ENCODE peak calls at places on chromosomes 2 and 18, in nine cellular contexts. One of them, this sample, is unnamed.

GRCh38 chr2:27807476-27807875 is 36.0 kb downstream of the MRPL33 start:
- DNase-seq in fibroblast of lung: peak; percentile 30
- DNase-seq in A549: no peak
- DNase-seq in body of pancreas: peak; percentile 31
- DNase-seq in CD8-positive, alpha-beta T cell: peak; percentile 11
- DNase-seq in heart left ventricle: no peak
- DNase-seq in left ventricle myocardium inferior: no peak
- DNase-seq in HCT116: peak; percentile 19
- DNase-seq in neural progenitor cell: peak; percentile 53
- DNase-seq in this sample: no peak

GRCh38 chr2:223995569-223995968 is 38.3 kb downstream of the MRPL44 start:
- DNase-seq in fibroblast of lung: peak; percentile 75
- DNase-seq in A549: no peak
- DNase-seq in body of pancreas: no peak
- DNase-seq in CD8-positive, alpha-beta T cell: no peak
- DNase-seq in heart left ventricle: no peak
- DNase-seq in left ventricle myocardium inferior: no peak
- DNase-seq in HCT116: peak; percentile 56
- DNase-seq in neural progenitor cell: no peak
- DNase-seq in this sample: no peak

GRCh38 chr18:8801263-8801901 is 96.0 kb downstream of the MTCL1 start:
- DNase-seq in fibroblast of lung: peak; percentile 94
- DNase-seq in A549: no peak
- DNase-seq in body of pancreas: no peak
- DNase-seq in CD8-positive, alpha-beta T cell: no peak
- DNase-seq in heart left ventricle: no peak
- DNase-seq in left ventricle myocardium inferior: no peak
- DNase-seq in HCT116: no peak
- DNase-seq in neural progenitor cell: no peak
- DNase-seq in this sample: no peak

GRCh38 chr18:37611623-37612279 is 46.2 kb upstream of the CELF4 start:
- DNase-seq in fibroblast of lung: no peak
- DNase-seq in A549: no peak
- DNase-seq in body of pancreas: no peak
- DNase-seq in CD8-positive, alpha-beta T cell: no peak
- DNase-seq in heart left ventricle: no peak
- DNase-seq in left ventricle myocardium inferior: no peak
- DNase-seq in HCT116: no peak
- DNase-seq in neural progenitor cell: no peak
- DNase-seq in this sample: no peak

GRCh38 chr2:104004818-104005217 is 849.1 kb upstream of the POU3F3 start:
- DNase-seq in fibroblast of lung: no peak
- DNase-seq in A549: no peak
- DNase-seq in body of pancreas: no peak
- DNase-seq in CD8-positive, alpha-beta T cell: no peak
- DNase-seq in heart left ventricle: no peak
- DNase-seq in left ventricle myocardium inferior: no peak
- DNase-seq in HCT116: no peak
- DNase-seq in neural progenitor cell: no peak
- DNase-seq in this sample: no peak

GRCh38 chr2:61268249-61268648 is 106.3 kb downstream of the C2orf74 start:
- DNase-seq in fibroblast of lung: no peak
- DNase-seq in A549: no peak
- DNase-seq in body of pancreas: no peak
- DNase-seq in CD8-positive, alpha-beta T cell: no peak
- DNase-seq in heart left ventricle: no peak
- DNase-seq in left ventricle myocardium inferior: no peak
- DNase-seq in HCT116: no peak
- DNase-seq in neural progenitor cell: no peak
- DNase-seq in this sample: no peak

GRCh38 chr2:29013046-29013780 is 32.1 kb downstream of the TOGARAM2 start:
- DNase-seq in fibroblast of lung: peak; percentile 33
- DNase-seq in A549: no peak
- DNase-seq in body of pancreas: no peak
- DNase-seq in CD8-positive, alpha-beta T cell: no peak
- DNase-seq in heart left ventricle: no peak
- DNase-seq in left ventricle myocardium inferior: no peak
- DNase-seq in HCT116: no peak
- DNase-seq in neural progenitor cell: no peak
- DNase-seq in this sample: no peak

GRCh38 chr2:239263937-239264837 is 136.6 kb downstream of the HDAC4 start:
- DNase-seq in fibroblast of lung: peak; percentile 77
- DNase-seq in A549: no peak
- DNase-seq in body of pancreas: no peak
- DNase-seq in CD8-positive, alpha-beta T cell: peak; percentile 41
- DNase-seq in heart left ventricle: no peak
- DNase-seq in left ventricle myocardium inferior: no peak
- DNase-seq in HCT116: no peak
- DNase-seq in neural progenitor cell: no peak
- DNase-seq in this sample: peak; percentile 72

GRCh38 chr2:10584843-10585475 is 104.8 kb downstream of the NOL10 start:
- DNase-seq in fibroblast of lung: peak; percentile 38
- DNase-seq in A549: peak; percentile 90
- DNase-seq in body of pancreas: no peak
- DNase-seq in CD8-positive, alpha-beta T cell: no peak
- DNase-seq in heart left ventricle: no peak
- DNase-seq in left ventricle myocardium inferior: no peak
- DNase-seq in HCT116: no peak
- DNase-seq in neural progenitor cell: no peak
- DNase-seq in this sample: no peak

GRCh38 chr2:240795916-240796510 is 24.0 kb downstream of the KIF1A start:
- DNase-seq in fibroblast of lung: no peak
- DNase-seq in A549: no peak
- DNase-seq in body of pancreas: no peak
- DNase-seq in CD8-positive, alpha-beta T cell: no peak
- DNase-seq in heart left ventricle: no peak
- DNase-seq in left ventricle myocardium inferior: peak; percentile 9
- DNase-seq in HCT116: no peak
- DNase-seq in neural progenitor cell: no peak
- DNase-seq in this sample: no peak

GRCh38 chr2:77443076-77443475 is 79.1 kb downstream of the LRRTM4 start:
- DNase-seq in fibroblast of lung: peak; percentile 23
- DNase-seq in A549: no peak
- DNase-seq in body of pancreas: no peak
- DNase-seq in CD8-positive, alpha-beta T cell: no peak
- DNase-seq in heart left ventricle: no peak
- DNase-seq in left ventricle myocardium inferior: no peak
- DNase-seq in HCT116: no peak
- DNase-seq in neural progenitor cell: no peak
- DNase-seq in this sample: no peak

GRCh38 chr2:164922119-164922518 is 33.2 kb downstream of the SLC38A11 start:
- DNase-seq in fibroblast of lung: peak; percentile 7
- DNase-seq in A549: no peak
- DNase-seq in body of pancreas: no peak
- DNase-seq in CD8-positive, alpha-beta T cell: no peak
- DNase-seq in heart left ventricle: no peak
- DNase-seq in left ventricle myocardium inferior: no peak
- DNase-seq in HCT116: no peak
- DNase-seq in neural progenitor cell: no peak
- DNase-seq in this sample: no peak

GRCh38 chr2:32977228-32977758 is 30.5 kb downstream of the LTBP1 start:
- DNase-seq in fibroblast of lung: peak; percentile 43
- DNase-seq in A549: no peak
- DNase-seq in body of pancreas: peak; percentile 92
- DNase-seq in CD8-positive, alpha-beta T cell: no peak
- DNase-seq in heart left ventricle: peak; percentile 81
- DNase-seq in left ventricle myocardium inferior: peak; percentile 86
- DNase-seq in HCT116: peak; percentile 26
- DNase-seq in neural progenitor cell: no peak
- DNase-seq in this sample: no peak

GRCh38 chr18:64253900-64254299 is 105.0 kb upstream of the LINC00305 start:
- DNase-seq in fibroblast of lung: no peak
- DNase-seq in A549: no peak
- DNase-seq in body of pancreas: no peak
- DNase-seq in CD8-positive, alpha-beta T cell: no peak
- DNase-seq in heart left ventricle: no peak
- DNase-seq in left ventricle myocardium inferior: no peak
- DNase-seq in HCT116: no peak
- DNase-seq in neural progenitor cell: no peak
- DNase-seq in this sample: no peak

GRCh38 chr18:78521136-78521535 is 458.5 kb upstream of the SALL3 start:
- DNase-seq in fibroblast of lung: no peak
- DNase-seq in A549: no peak
- DNase-seq in body of pancreas: no peak
- DNase-seq in CD8-positive, alpha-beta T cell: no peak
- DNase-seq in heart left ventricle: no peak
- DNase-seq in left ventricle myocardium inferior: no peak
- DNase-seq in HCT116: no peak
- DNase-seq in neural progenitor cell: no peak
- DNase-seq in this sample: no peak

GRCh38 chr2:104406273-104406726 is 447.6 kb upstream of the POU3F3 start:
- DNase-seq in fibroblast of lung: no peak
- DNase-seq in A549: no peak
- DNase-seq in body of pancreas: peak; percentile 23
- DNase-seq in CD8-positive, alpha-beta T cell: no peak
- DNase-seq in heart left ventricle: no peak
- DNase-seq in left ventricle myocardium inferior: no peak
- DNase-seq in HCT116: no peak
- DNase-seq in neural progenitor cell: peak; percentile 3
- DNase-seq in this sample: no peak

GRCh38 chr2:169584005-169584877 is at the start of gene PPIG:
- DNase-seq in fibroblast of lung: peak; percentile 92
- DNase-seq in A549: peak; percentile 83
- DNase-seq in body of pancreas: peak; percentile 88
- DNase-seq in CD8-positive, alpha-beta T cell: peak; percentile 86
- DNase-seq in heart left ventricle: peak; percentile 91
- DNase-seq in left ventricle myocardium inferior: peak; percentile 90
- DNase-seq in HCT116: peak; percentile 88
- DNase-seq in neural progenitor cell: peak; percentile 91
- DNase-seq in this sample: peak; percentile 92

GRCh38 chr18:79300382-79300781 is 95.3 kb upstream of the NFATC1 start:
- DNase-seq in fibroblast of lung: no peak
- DNase-seq in A549: no peak
- DNase-seq in body of pancreas: no peak
- DNase-seq in CD8-positive, alpha-beta T cell: no peak
- DNase-seq in heart left ventricle: no peak
- DNase-seq in left ventricle myocardium inferior: no peak
- DNase-seq in HCT116: no peak
- DNase-seq in neural progenitor cell: no peak
- DNase-seq in this sample: no peak

GRCh38 chr2:207796585-207797350 is 27.1 kb upstream of the FZD5 start:
- DNase-seq in fibroblast of lung: peak; percentile 31
- DNase-seq in A549: no peak
- DNase-seq in body of pancreas: no peak
- DNase-seq in CD8-positive, alpha-beta T cell: no peak
- DNase-seq in heart left ventricle: peak; percentile 29
- DNase-seq in left ventricle myocardium inferior: no peak
- DNase-seq in HCT116: no peak
- DNase-seq in neural progenitor cell: peak; percentile 64
- DNase-seq in this sample: no peak

GRCh38 chr18:49161627-49162026 is 210.9 kb upstream of the SMAD7 start:
- DNase-seq in fibroblast of lung: peak; percentile 43
- DNase-seq in A549: no peak
- DNase-seq in body of pancreas: no peak
- DNase-seq in CD8-positive, alpha-beta T cell: no peak
- DNase-seq in heart left ventricle: no peak
- DNase-seq in left ventricle myocardium inferior: no peak
- DNase-seq in HCT116: no peak
- DNase-seq in neural progenitor cell: no peak
- DNase-seq in this sample: no peak

DNA sequence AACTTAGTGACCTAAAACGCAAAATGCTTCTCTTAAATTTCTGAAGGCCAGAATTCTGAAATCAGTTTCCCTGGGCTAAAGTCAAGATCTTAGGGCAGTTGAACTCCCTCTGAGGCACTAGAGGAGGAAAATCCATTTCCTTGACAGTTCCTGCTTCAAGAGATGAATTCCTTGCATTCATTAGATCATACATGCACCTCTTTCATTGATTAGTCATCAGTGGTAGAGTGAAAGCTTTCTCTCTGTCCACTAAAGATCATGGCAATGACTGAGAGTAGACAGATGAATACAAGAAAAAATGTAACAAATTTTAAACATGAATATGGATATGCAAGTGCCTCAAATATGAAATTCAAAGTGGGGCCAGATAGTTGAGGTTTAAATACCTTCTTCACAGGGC is 693.4 kb upstream of the TMEFF2 start:
- DNase-seq in fibroblast of lung: no peak
- DNase-seq in A549: no peak
- DNase-seq in body of pancreas: no peak
- DNase-seq in CD8-positive, alpha-beta T cell: no peak
- DNase-seq in heart left ventricle: no peak
- DNase-seq in left ventricle myocardium inferior: no peak
- DNase-seq in HCT116: no peak
- DNase-seq in neural progenitor cell: no peak
- DNase-seq in this sample: no peak
- TF ChIP-seq CTCF in fibroblast of lung: no peak
- TF ChIP-seq CTCF in A549: no peak
- TF ChIP-seq CTCF in body of pancreas: no peak
- TF ChIP-seq CTCF in CD8-positive, alpha-beta T cell: no peak
- TF ChIP-seq CTCF in heart left ventricle: no peak
- TF ChIP-seq CTCF in left ventricle myocardium inferior: no peak
- TF ChIP-seq CTCF in HCT116: no peak
- TF ChIP-seq CTCF in neural progenitor cell: no peak
- TF ChIP-seq CTCF in this sample: no peak

GRCh38 chr2:108960006-108960405 is 29.0 kb downstream of the EDAR start:
- DNase-seq in fibroblast of lung: no peak
- DNase-seq in A549: no peak
- DNase-seq in body of pancreas: no peak
- DNase-seq in CD8-positive, alpha-beta T cell: no peak
- DNase-seq in heart left ventricle: no peak
- DNase-seq in left ventricle myocardium inferior: no peak
- DNase-seq in HCT116: no peak
- DNase-seq in neural progenitor cell: no peak
- DNase-seq in this sample: no peak
- H3K27ac ChIP-seq in fibroblast of lung: no peak overlapping the region
- H3K27ac ChIP-seq in A549: no peak overlapping the region
- H3K27ac ChIP-seq in body of pancreas: no peak overlapping the region
- H3K27ac ChIP-seq in CD8-positive, alpha-beta T cell: no peak overlapping the region
- H3K27ac ChIP-seq in heart left ventricle: no peak overlapping the region
- H3K27ac ChIP-seq in left ventricle myocardium inferior: no peak overlapping the region
- H3K27ac ChIP-seq in HCT116: no peak overlapping the region
- H3K27ac ChIP-seq in neural progenitor cell: no peak overlapping the region
- H3K27ac ChIP-seq in this sample: no peak overlapping the region

GRCh38 chr2:236176417-236176816 is 8.2 kb upstream of the GBX2 start:
- DNase-seq in fibroblast of lung: peak; percentile 31
- DNase-seq in A549: peak; percentile 80
- DNase-seq in body of pancreas: no peak
- DNase-seq in CD8-positive, alpha-beta T cell: no peak
- DNase-seq in heart left ventricle: no peak
- DNase-seq in left ventricle myocardium inferior: no peak
- DNase-seq in HCT116: no peak
- DNase-seq in neural progenitor cell: peak; percentile 79
- DNase-seq in this sample: peak; percentile 45
- TF ChIP-seq CTCF in fibroblast of lung: peak; percentile 57
- TF ChIP-seq CTCF in A549: peak; percentile 74
- TF ChIP-seq CTCF in body of pancreas: peak; percentile 28
- TF ChIP-seq CTCF in CD8-positive, alpha-beta T cell: no peak
- TF ChIP-seq CTCF in heart left ventricle: peak; percentile 51
- TF ChIP-seq CTCF in left ventricle myocardium inferior: peak; percentile 51
- TF ChIP-seq CTCF in HCT116: peak; percentile 54
- TF ChIP-seq CTCF in neural progenitor cell: peak; percentile 85
- TF ChIP-seq CTCF in this sample: no peak

DNA sequence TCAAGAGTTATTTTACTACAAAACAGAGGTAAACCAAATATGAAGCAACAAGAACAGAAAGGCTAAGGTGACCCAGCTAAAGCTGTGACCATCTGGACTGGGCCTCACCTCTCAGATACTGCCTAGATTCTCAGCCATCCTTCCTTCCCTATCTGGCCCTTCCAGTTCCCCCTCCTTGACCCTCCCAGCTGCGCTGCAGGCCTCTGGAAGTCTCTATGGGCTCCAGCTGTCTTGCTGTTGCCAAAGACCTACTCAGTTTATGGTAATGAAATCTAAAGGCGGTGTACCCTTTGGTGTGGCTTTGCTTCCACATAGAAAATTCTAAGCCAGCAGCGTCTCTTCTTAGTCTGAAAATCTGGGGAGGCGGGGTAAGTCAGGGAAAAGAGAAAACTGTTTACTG is 55.7 kb downstream of the ARHGEF33 start:
- DNase-seq in fibroblast of lung: no peak
- DNase-seq in A549: no peak
- DNase-seq in body of pancreas: no peak
- DNase-seq in CD8-positive, alpha-beta T cell: no peak
- DNase-seq in heart left ventricle: no peak
- DNase-seq in left ventricle myocardium inferior: no peak
- DNase-seq in HCT116: no peak
- DNase-seq in neural progenitor cell: no peak
- DNase-seq in this sample: no peak
- H3K27ac ChIP-seq in fibroblast of lung: no peak overlapping the region
- H3K27ac ChIP-seq in A549: no peak overlapping the region
- H3K27ac ChIP-seq in body of pancreas: no peak overlapping the region
- H3K27ac ChIP-seq in CD8-positive, alpha-beta T cell: no peak overlapping the region
- H3K27ac ChIP-seq in heart left ventricle: no peak overlapping the region
- H3K27ac ChIP-seq in left ventricle myocardium inferior: no peak overlapping the region
- H3K27ac ChIP-seq in HCT116: no peak overlapping the region
- H3K27ac ChIP-seq in neural progenitor cell: no peak overlapping the region
- H3K27ac ChIP-seq in this sample: no peak overlapping the region